ENCODE peak calls at places on chromosomes 4 and X, in four cellular contexts. One of them, this sample, is unnamed.

GRCh38 chrX:23883737-23884354 is 23.9 kb downstream of the APOO start:
- DNase-seq in type B pancreatic cell: no peak
- DNase-seq in kidney epithelial cell: peak; percentile 56
- DNase-seq in NB4: peak; percentile 79
- DNase-seq in this sample: no peak

GRCh38 chr4:144578681-144579080 is 67.3 kb upstream of the HHIP start:
- DNase-seq in NB4: no peak
- DNase-seq in type B pancreatic cell: no peak
- DNase-seq in kidney epithelial cell: no peak
- DNase-seq in this sample: no peak

GRCh38 chr4:118979712-118980111 is 91.1 kb downstream of the SYNPO2 start:
- DNase-seq in NB4: no peak
- DNase-seq in type B pancreatic cell: no peak
- DNase-seq in kidney epithelial cell: no peak
- DNase-seq in this sample: no peak

GRCh38 chr4:39998659-39999345 is 21.1 kb upstream of the PDS5A start:
- DNase-seq in type B pancreatic cell: no peak
- DNase-seq in NB4: no peak
- DNase-seq in kidney epithelial cell: no peak
- DNase-seq in this sample: no peak

GRCh38 chr4:125316781-125317525 is 2.2 kb downstream of the FAT4 start:
- DNase-seq in kidney epithelial cell: no peak
- DNase-seq in type B pancreatic cell: peak; percentile 69
- DNase-seq in NB4: no peak
- DNase-seq in this sample: peak; percentile 18

GRCh38 chr4:156962551-156962974 is 9.0 kb downstream of the PDGFC start:
- DNase-seq in type B pancreatic cell: no peak
- DNase-seq in NB4: no peak
- DNase-seq in kidney epithelial cell: no peak
- DNase-seq in this sample: no peak

GRCh38 chrX:51759055-51759454 is 15.8 kb downstream of the GSPT2 start:
- DNase-seq in kidney epithelial cell: no peak
- DNase-seq in type B pancreatic cell: no peak
- DNase-seq in NB4: no peak
- DNase-seq in this sample: no peak

GRCh38 chrX:129556806-129557315 is 16.8 kb downstream of the OCRL start:
- DNase-seq in kidney epithelial cell: no peak
- DNase-seq in NB4: no peak
- DNase-seq in type B pancreatic cell: no peak
- DNase-seq in this sample: no peak

GRCh38 chr4:46839128-46839527 is 69.9 kb downstream of the COX7B2 start:
- DNase-seq in NB4: no peak
- DNase-seq in kidney epithelial cell: no peak
- DNase-seq in type B pancreatic cell: no peak
- DNase-seq in this sample: no peak

GRCh38 chrX:153708415-153708814 is 15.8 kb downstream of the BCAP31 start:
- DNase-seq in NB4: peak; percentile 65
- DNase-seq in kidney epithelial cell: peak; percentile 75
- DNase-seq in type B pancreatic cell: no peak
- DNase-seq in this sample: no peak

GRCh38 chr4:181822005-181822375 is 421.2 kb upstream of the TENM3 start:
- DNase-seq in kidney epithelial cell: no peak
- DNase-seq in NB4: no peak
- DNase-seq in type B pancreatic cell: no peak
- DNase-seq in this sample: no peak

GRCh38 chr4:153142700-153143438 is 61.4 kb upstream of the TRIM2 start:
- DNase-seq in kidney epithelial cell: no peak
- DNase-seq in type B pancreatic cell: no peak
- DNase-seq in NB4: peak; percentile 64
- DNase-seq in this sample: peak; percentile 52

GRCh38 chrX:49184294-49185061 is 1.7 kb downstream of the PRICKLE3 start:
- DNase-seq in NB4: peak; percentile 86
- DNase-seq in kidney epithelial cell: peak; percentile 63
- DNase-seq in type B pancreatic cell: peak; percentile 81
- DNase-seq in this sample: no peak

GRCh38 chr4:39369301-39369700 is 3.1 kb upstream of the RFC1 start:
- DNase-seq in NB4: peak; percentile 68
- DNase-seq in kidney epithelial cell: no peak
- DNase-seq in type B pancreatic cell: no peak
- DNase-seq in this sample: no peak

GRCh38 chr4:102610007-102610406 is 108.8 kb downstream of the NFKB1 start:
- DNase-seq in kidney epithelial cell: no peak
- DNase-seq in NB4: peak; percentile 44
- DNase-seq in type B pancreatic cell: no peak
- DNase-seq in this sample: no peak

GRCh38 chrX:132564026-132564425 is 75.2 kb upstream of the MBNL3 start:
- DNase-seq in type B pancreatic cell: no peak
- DNase-seq in NB4: no peak
- DNase-seq in kidney epithelial cell: no peak
- DNase-seq in this sample: no peak

GRCh38 chr4:32519060-32519459 is 1798.9 kb downstream of the PCDH7 start:
- DNase-seq in kidney epithelial cell: peak; percentile 18
- DNase-seq in type B pancreatic cell: no peak
- DNase-seq in NB4: no peak
- DNase-seq in this sample: no peak

GRCh38 chr4:26406346-26406975 is 83.8 kb downstream of the CCKAR start:
- DNase-seq in NB4: no peak
- DNase-seq in type B pancreatic cell: no peak
- DNase-seq in kidney epithelial cell: no peak
- DNase-seq in this sample: no peak

GRCh38 chrX:149938427-149939270 is at the start of gene EOLA2:
- DNase-seq in NB4: peak; percentile 97
- DNase-seq in kidney epithelial cell: peak; percentile 90
- DNase-seq in type B pancreatic cell: peak; percentile 90
- DNase-seq in this sample: peak; percentile 64
- TF ChIP-seq CTCF in NB4: no peak
- TF ChIP-seq CTCF in kidney epithelial cell: peak; percentile 69
- TF ChIP-seq CTCF in type B pancreatic cell: peak; percentile 65
- TF ChIP-seq CTCF in this sample: peak; percentile 48

GRCh38 chr4:8502836-8503585 is 62.4 kb downstream of the TRMT44 start:
- DNase-seq in NB4: no peak
- DNase-seq in type B pancreatic cell: no peak
- DNase-seq in kidney epithelial cell: no peak
- DNase-seq in this sample: no peak

GRCh38 chr4:8506006-8506372 is 65.4 kb downstream of the TRMT44 start:
- DNase-seq in NB4: no peak
- DNase-seq in kidney epithelial cell: no peak
- DNase-seq in type B pancreatic cell: no peak
- DNase-seq in this sample: no peak

GRCh38 chr4:8505229-8505628 is 64.7 kb downstream of the TRMT44 start:
- DNase-seq in type B pancreatic cell: no peak
- DNase-seq in kidney epithelial cell: no peak
- DNase-seq in NB4: no peak
- DNase-seq in this sample: no peak

GRCh38 chr4:8503801-8504200 is 63.2 kb downstream of the TRMT44 start:
- DNase-seq in NB4: no peak
- DNase-seq in type B pancreatic cell: no peak
- DNase-seq in kidney epithelial cell: no peak
- DNase-seq in this sample: no peak

GRCh38 chr4:8504279-8505007 is 63.9 kb downstream of the TRMT44 start:
- DNase-seq in kidney epithelial cell: no peak
- DNase-seq in NB4: no peak
- DNase-seq in type B pancreatic cell: no peak
- DNase-seq in this sample: no peak
- TF ChIP-seq CTCF in kidney epithelial cell: no peak
- TF ChIP-seq CTCF in NB4: no peak
- TF ChIP-seq CTCF in type B pancreatic cell: no peak
- TF ChIP-seq CTCF in this sample: no peak

GRCh38 chr4:87490664-87491369 is 38.4 kb downstream of the SPARCL1 start:
- DNase-seq in kidney epithelial cell: no peak
- DNase-seq in NB4: no peak
- DNase-seq in type B pancreatic cell: no peak
- DNase-seq in this sample: no peak

GRCh38 chr4:87493147-87493546 is 36.0 kb downstream of the SPARCL1 start:
- DNase-seq in NB4: no peak
- DNase-seq in kidney epithelial cell: no peak
- DNase-seq in type B pancreatic cell: no peak
- DNase-seq in this sample: no peak

GRCh38 chr4:87491436-87491835 is 37.7 kb downstream of the SPARCL1 start:
- DNase-seq in kidney epithelial cell: no peak
- DNase-seq in type B pancreatic cell: no peak
- DNase-seq in NB4: no peak
- DNase-seq in this sample: no peak

GRCh38 chr4:87489678-87490077 is 39.5 kb downstream of the SPARCL1 start:
- DNase-seq in type B pancreatic cell: no peak
- DNase-seq in NB4: no peak
- DNase-seq in kidney epithelial cell: no peak
- DNase-seq in this sample: no peak

GRCh38 chr4:87492617-87493016 is 36.6 kb downstream of the SPARCL1 start:
- DNase-seq in kidney epithelial cell: no peak
- DNase-seq in type B pancreatic cell: no peak
- DNase-seq in NB4: no peak
- DNase-seq in this sample: no peak
- TF ChIP-seq CTCF in kidney epithelial cell: no peak
- TF ChIP-seq CTCF in type B pancreatic cell: no peak
- TF ChIP-seq CTCF in NB4: no peak
- TF ChIP-seq CTCF in this sample: no peak

DNA sequence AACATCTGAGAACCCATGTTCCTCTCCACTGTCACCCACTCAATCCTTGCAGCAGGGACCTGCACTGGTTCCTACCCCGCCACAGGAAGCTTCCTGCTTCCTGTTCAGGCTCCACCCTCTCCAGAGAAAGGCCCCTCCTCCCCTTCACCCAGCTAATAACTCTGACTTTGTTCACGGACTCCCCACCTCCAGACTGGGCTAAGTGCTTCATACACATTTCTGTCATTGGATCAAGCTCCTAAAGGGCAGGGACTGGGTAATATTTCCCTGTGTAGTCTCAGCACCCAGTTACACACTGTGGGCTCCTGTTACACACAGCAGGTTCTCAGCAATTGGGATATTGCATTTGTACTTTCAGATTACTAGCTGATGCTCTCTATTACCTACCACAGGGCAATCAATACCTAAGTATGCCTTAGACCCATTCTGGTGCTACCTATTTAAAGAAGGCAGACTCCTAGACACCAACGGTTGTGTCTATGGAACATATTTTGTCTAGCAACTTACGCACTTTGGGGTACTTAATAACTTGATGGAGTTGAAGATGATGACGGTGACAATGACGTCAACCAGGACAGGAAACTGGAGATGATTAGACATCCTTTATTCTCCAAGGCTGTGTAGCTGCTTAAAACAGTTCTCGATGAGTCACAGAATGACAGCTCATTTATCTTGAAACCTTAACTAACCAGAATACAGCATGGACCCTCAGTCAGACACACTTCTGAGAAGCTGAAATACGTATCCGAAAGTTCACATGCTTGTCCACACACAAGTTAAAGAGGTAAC is 58.1 kb downstream of the MAML3 start:
- DNase-seq in type B pancreatic cell: no peak
- DNase-seq in kidney epithelial cell: peak; percentile 87
- DNase-seq in NB4: peak; percentile 80
- DNase-seq in this sample: no peak
- TF ChIP-seq CTCF in type B pancreatic cell: no peak
- TF ChIP-seq CTCF in kidney epithelial cell: no peak
- TF ChIP-seq CTCF in NB4: no peak
- TF ChIP-seq CTCF in this sample: no peak

GRCh38 chr4:147094228-147094627 is 148.6 kb upstream of the TTC29 start:
- DNase-seq in type B pancreatic cell: no peak
- DNase-seq in kidney epithelial cell: no peak
- DNase-seq in NB4: no peak
- DNase-seq in this sample: no peak
- TF ChIP-seq CTCF in type B pancreatic cell: peak; percentile 54
- TF ChIP-seq CTCF in kidney epithelial cell: peak; percentile 31
- TF ChIP-seq CTCF in NB4: no peak
- TF ChIP-seq CTCF in this sample: peak; percentile 11

GRCh38 chr4:126807132-126807531 is 825.6 kb upstream of the INTU start:
- DNase-seq in kidney epithelial cell: no peak
- DNase-seq in NB4: no peak
- DNase-seq in type B pancreatic cell: no peak
- DNase-seq in this sample: no peak

DNA sequence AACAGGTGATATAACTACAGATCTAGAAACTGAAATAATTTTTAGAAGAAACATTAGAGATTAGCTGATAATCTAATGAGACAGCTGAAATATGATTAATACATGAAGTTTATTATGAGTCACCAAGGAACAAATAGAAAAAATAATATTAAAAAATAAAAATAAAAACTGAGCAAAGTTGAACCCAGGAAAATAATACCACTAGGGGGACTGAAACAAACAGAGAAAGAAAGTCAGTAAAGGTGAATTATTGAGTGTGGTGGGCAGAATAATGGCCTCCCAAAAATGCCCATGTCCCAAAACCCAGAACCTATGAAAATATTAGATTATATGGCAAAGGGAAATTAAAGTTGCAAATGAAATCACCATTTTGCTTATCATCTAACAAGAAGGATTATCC is 820.7 kb upstream of the INTU start:
- DNase-seq in kidney epithelial cell: no peak
- DNase-seq in NB4: no peak
- DNase-seq in type B pancreatic cell: no peak
- DNase-seq in this sample: no peak
- TF ChIP-seq CTCF in kidney epithelial cell: no peak
- TF ChIP-seq CTCF in NB4: no peak
- TF ChIP-seq CTCF in type B pancreatic cell: peak; percentile 57
- TF ChIP-seq CTCF in this sample: no peak

GRCh38 chr4:54727346-54727745 is 69.6 kb downstream of the KIT start:
- DNase-seq in kidney epithelial cell: no peak
- DNase-seq in type B pancreatic cell: no peak
- DNase-seq in NB4: no peak
- DNase-seq in this sample: no peak

GRCh38 chr4:54726907-54727306 is 69.2 kb downstream of the KIT start:
- DNase-seq in NB4: no peak
- DNase-seq in kidney epithelial cell: no peak
- DNase-seq in type B pancreatic cell: no peak
- DNase-seq in this sample: no peak

GRCh38 chr4:54731552-54731951 is 73.8 kb downstream of the KIT start:
- DNase-seq in type B pancreatic cell: no peak
- DNase-seq in NB4: no peak
- DNase-seq in kidney epithelial cell: peak; percentile 12
- DNase-seq in this sample: no peak

GRCh38 chr4:54723786-54724185 is 66.0 kb downstream of the KIT start:
- DNase-seq in type B pancreatic cell: no peak
- DNase-seq in NB4: no peak
- DNase-seq in kidney epithelial cell: no peak
- DNase-seq in this sample: no peak

DNA sequence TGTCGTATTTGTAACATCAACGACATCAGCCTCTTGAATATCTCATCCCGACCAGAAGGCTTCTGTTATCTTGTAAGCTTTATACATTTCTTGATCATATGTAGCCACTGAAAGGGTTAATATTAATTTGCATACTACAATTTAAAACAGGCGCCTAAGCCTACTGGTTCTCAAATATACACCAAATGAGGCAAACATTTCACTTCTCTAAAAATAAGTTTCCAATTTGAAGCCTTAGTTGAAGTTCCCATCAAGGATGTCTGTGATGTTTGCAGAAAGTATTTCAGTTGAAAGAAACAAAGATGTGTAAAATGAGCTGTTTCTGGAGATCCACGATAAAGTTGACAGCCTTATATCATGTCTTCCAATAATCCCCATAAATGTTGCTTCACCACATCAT is 70.6 kb downstream of the KIT start:
- DNase-seq in kidney epithelial cell: no peak
- DNase-seq in type B pancreatic cell: no peak
- DNase-seq in NB4: no peak
- DNase-seq in this sample: no peak
- TF ChIP-seq CTCF in kidney epithelial cell: no peak
- TF ChIP-seq CTCF in type B pancreatic cell: no peak
- TF ChIP-seq CTCF in NB4: no peak
- TF ChIP-seq CTCF in this sample: no peak